ENCODE peak calls at places on chromosomes 2 and 18, in six cellular contexts. One of them, this sample, is unnamed.

GRCh38 chr2:112831380-112831930 is 5.1 kb downstream of the IL1B start:
- DNase-seq in psoas muscle: no peak
- DNase-seq in HepG2: no peak
- DNase-seq in H9: no peak
- DNase-seq in suprapubic skin: no peak
- DNase-seq in SK-N-SH: no peak
- DNase-seq in this sample: no peak

GRCh38 chr2:134218928-134219707 is 34.8 kb upstream of the MGAT5 start:
- DNase-seq in SK-N-SH: no peak
- DNase-seq in suprapubic skin: no peak
- DNase-seq in H9: no peak
- DNase-seq in psoas muscle: no peak
- DNase-seq in HepG2: no peak
- DNase-seq in this sample: no peak

GRCh38 chr2:238857929-238858328 is 10.0 kb downstream of the TWIST2 start:
- DNase-seq in H9: no peak
- DNase-seq in suprapubic skin: no peak
- DNase-seq in SK-N-SH: no peak
- DNase-seq in psoas muscle: no peak
- DNase-seq in HepG2: no peak
- DNase-seq in this sample: no peak

GRCh38 chr18:54163458-54163857 is 61.0 kb downstream of the MBD2 start:
- DNase-seq in H9: no peak
- DNase-seq in suprapubic skin: no peak
- DNase-seq in HepG2: no peak
- DNase-seq in SK-N-SH: no peak
- DNase-seq in psoas muscle: no peak
- DNase-seq in this sample: peak

GRCh38 chr2:12070581-12070980 is 324.1 kb downstream of the LPIN1 start:
- DNase-seq in HepG2: no peak
- DNase-seq in SK-N-SH: no peak
- DNase-seq in H9: no peak
- DNase-seq in psoas muscle: no peak
- DNase-seq in suprapubic skin: no peak
- DNase-seq in this sample: no peak

GRCh38 chr2:98807221-98807620 is 76.3 kb upstream of the MGAT4A start:
- DNase-seq in SK-N-SH: no peak
- DNase-seq in H9: no peak
- DNase-seq in suprapubic skin: no peak
- DNase-seq in HepG2: no peak
- DNase-seq in psoas muscle: no peak
- DNase-seq in this sample: no peak

GRCh38 chr2:109702250-109702985 is 88.3 kb downstream of the SOWAHC start:
- DNase-seq in SK-N-SH: no peak
- DNase-seq in HepG2: no peak
- DNase-seq in psoas muscle: no peak
- DNase-seq in suprapubic skin: no peak
- DNase-seq in H9: no peak
- DNase-seq in this sample: peak

GRCh38 chr2:175170679-175171304 is 2.8 kb upstream of the ATF2 start:
- DNase-seq in H9: no peak
- DNase-seq in SK-N-SH: no peak
- DNase-seq in psoas muscle: no peak
- DNase-seq in suprapubic skin: no peak
- DNase-seq in HepG2: no peak
- DNase-seq in this sample: no peak

GRCh38 chr2:166539340-166540162 is 45.5 kb upstream of the SCN7A start:
- DNase-seq in HepG2: peak
- DNase-seq in SK-N-SH: peak
- DNase-seq in suprapubic skin: no peak
- DNase-seq in H9: peak
- DNase-seq in psoas muscle: no peak
- DNase-seq in this sample: peak

GRCh38 chr2:228827056-228827455 is 444.0 kb downstream of the PID1 start:
- DNase-seq in SK-N-SH: peak
- DNase-seq in HepG2: no peak
- DNase-seq in H9: no peak
- DNase-seq in suprapubic skin: no peak
- DNase-seq in psoas muscle: no peak
- DNase-seq in this sample: peak

GRCh38 chr2:170238776-170239175 is 60.8 kb downstream of the MYO3B start:
- DNase-seq in HepG2: peak
- DNase-seq in SK-N-SH: no peak
- DNase-seq in suprapubic skin: no peak
- DNase-seq in H9: no peak
- DNase-seq in psoas muscle: no peak
- DNase-seq in this sample: no peak

GRCh38 chr2:217980036-217980435 is 22.8 kb downstream of the TNS1 start:
- DNase-seq in SK-N-SH: no peak
- DNase-seq in psoas muscle: peak
- DNase-seq in H9: no peak
- DNase-seq in suprapubic skin: peak
- DNase-seq in HepG2: no peak
- DNase-seq in this sample: no peak

GRCh38 chr18:79393626-79394401 is 1.9 kb upstream of the NFATC1 start:
- DNase-seq in psoas muscle: peak
- DNase-seq in H9: peak
- DNase-seq in SK-N-SH: peak
- DNase-seq in HepG2: peak
- DNase-seq in suprapubic skin: peak
- DNase-seq in this sample: peak

GRCh38 chr18:48485828-48486405 is 52.9 kb upstream of the CTIF start:
- DNase-seq in HepG2: peak
- DNase-seq in H9: no peak
- DNase-seq in suprapubic skin: no peak
- DNase-seq in SK-N-SH: no peak
- DNase-seq in psoas muscle: no peak
- DNase-seq in this sample: no peak

GRCh38 chr2:126771501-126772195 is 115.7 kb downstream of the GYPC start:
- DNase-seq in psoas muscle: no peak
- DNase-seq in SK-N-SH: no peak
- DNase-seq in suprapubic skin: peak
- DNase-seq in H9: peak
- DNase-seq in HepG2: no peak
- DNase-seq in this sample: no peak

GRCh38 chr2:33372940-33373553 is 103.4 kb upstream of the RASGRP3 start:
- DNase-seq in HepG2: peak
- DNase-seq in SK-N-SH: peak
- DNase-seq in suprapubic skin: no peak
- DNase-seq in H9: no peak
- DNase-seq in psoas muscle: no peak
- DNase-seq in this sample: peak

GRCh38 chr18:55998071-55998522 is 410.1 kb upstream of the TCF4 start:
- DNase-seq in suprapubic skin: no peak
- DNase-seq in H9: peak
- DNase-seq in HepG2: no peak
- DNase-seq in psoas muscle: no peak
- DNase-seq in SK-N-SH: peak
- DNase-seq in this sample: peak

GRCh38 chr2:55957142-55957541 is 33.6 kb upstream of the EFEMP1 start:
- DNase-seq in SK-N-SH: no peak
- DNase-seq in H9: no peak
- DNase-seq in HepG2: no peak
- DNase-seq in suprapubic skin: no peak
- DNase-seq in psoas muscle: no peak
- DNase-seq in this sample: no peak

GRCh38 chr2:157480182-157480961 is 36.5 kb upstream of the CYTIP start:
- DNase-seq in suprapubic skin: peak
- DNase-seq in H9: no peak
- DNase-seq in HepG2: no peak
- DNase-seq in psoas muscle: peak
- DNase-seq in SK-N-SH: no peak
- DNase-seq in this sample: no peak

GRCh38 chr2:121640380-121641326 is 8.6 kb downstream of the CLASP1 start:
- DNase-seq in HepG2: peak
- DNase-seq in H9: no peak
- DNase-seq in SK-N-SH: no peak
- DNase-seq in psoas muscle: no peak
- DNase-seq in suprapubic skin: no peak
- DNase-seq in this sample: no peak

GRCh38 chr2:196195758-196196157 is 24.4 kb upstream of the STK17B start:
- DNase-seq in SK-N-SH: no peak
- DNase-seq in H9: no peak
- DNase-seq in HepG2: no peak
- DNase-seq in suprapubic skin: no peak
- DNase-seq in psoas muscle: no peak
- DNase-seq in this sample: no peak

DNA sequence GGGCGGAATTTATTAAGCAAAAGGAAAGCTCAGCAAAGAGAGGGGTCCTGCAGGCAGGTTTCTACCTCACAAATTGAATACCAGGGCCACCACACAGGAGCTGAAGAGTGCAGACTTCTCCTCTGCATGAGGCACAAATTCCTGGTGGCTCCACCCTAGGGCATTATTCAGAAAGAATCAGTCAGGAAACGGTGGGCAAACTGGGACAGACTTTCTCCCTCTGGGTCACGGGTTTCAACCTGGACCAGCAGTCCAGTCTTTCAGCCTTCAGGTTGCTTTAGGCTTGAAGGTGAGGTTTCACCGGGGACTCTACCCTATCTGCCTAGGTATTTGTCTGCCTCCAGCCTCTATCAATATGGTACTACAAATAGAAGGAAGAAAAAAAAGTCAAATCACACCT is 41.8 kb downstream of the ACSL3 start:
- DNase-seq in SK-N-SH: no peak
- DNase-seq in HepG2: no peak
- DNase-seq in H9: no peak
- DNase-seq in psoas muscle: no peak
- DNase-seq in suprapubic skin: no peak
- DNase-seq in this sample: no peak
- H3K27ac ChIP-seq in SK-N-SH: no peak
- H3K27ac ChIP-seq in HepG2: peak
- H3K27ac ChIP-seq in H9: no peak
- H3K27ac ChIP-seq in psoas muscle: no peak
- H3K27ac ChIP-seq in suprapubic skin: no peak
- H3K27ac ChIP-seq in this sample: no peak

GRCh38 chr2:714005-714741 is 37.0 kb upstream of the TMEM18 start:
- DNase-seq in H9: no peak
- DNase-seq in SK-N-SH: peak
- DNase-seq in HepG2: peak
- DNase-seq in psoas muscle: no peak
- DNase-seq in suprapubic skin: no peak
- DNase-seq in this sample: no peak

GRCh38 chr2:715038-715437 is 37.8 kb upstream of the TMEM18 start:
- DNase-seq in suprapubic skin: no peak
- DNase-seq in SK-N-SH: no peak
- DNase-seq in psoas muscle: no peak
- DNase-seq in H9: no peak
- DNase-seq in HepG2: no peak
- DNase-seq in this sample: no peak

GRCh38 chr2:719191-719590 is 42.0 kb upstream of the TMEM18 start:
- DNase-seq in psoas muscle: no peak
- DNase-seq in SK-N-SH: no peak
- DNase-seq in suprapubic skin: no peak
- DNase-seq in H9: no peak
- DNase-seq in HepG2: no peak
- DNase-seq in this sample: no peak

GRCh38 chr2:719734-720133 is 42.5 kb upstream of the TMEM18 start:
- DNase-seq in psoas muscle: no peak
- DNase-seq in suprapubic skin: no peak
- DNase-seq in H9: no peak
- DNase-seq in SK-N-SH: no peak
- DNase-seq in HepG2: no peak
- DNase-seq in this sample: no peak

DNA sequence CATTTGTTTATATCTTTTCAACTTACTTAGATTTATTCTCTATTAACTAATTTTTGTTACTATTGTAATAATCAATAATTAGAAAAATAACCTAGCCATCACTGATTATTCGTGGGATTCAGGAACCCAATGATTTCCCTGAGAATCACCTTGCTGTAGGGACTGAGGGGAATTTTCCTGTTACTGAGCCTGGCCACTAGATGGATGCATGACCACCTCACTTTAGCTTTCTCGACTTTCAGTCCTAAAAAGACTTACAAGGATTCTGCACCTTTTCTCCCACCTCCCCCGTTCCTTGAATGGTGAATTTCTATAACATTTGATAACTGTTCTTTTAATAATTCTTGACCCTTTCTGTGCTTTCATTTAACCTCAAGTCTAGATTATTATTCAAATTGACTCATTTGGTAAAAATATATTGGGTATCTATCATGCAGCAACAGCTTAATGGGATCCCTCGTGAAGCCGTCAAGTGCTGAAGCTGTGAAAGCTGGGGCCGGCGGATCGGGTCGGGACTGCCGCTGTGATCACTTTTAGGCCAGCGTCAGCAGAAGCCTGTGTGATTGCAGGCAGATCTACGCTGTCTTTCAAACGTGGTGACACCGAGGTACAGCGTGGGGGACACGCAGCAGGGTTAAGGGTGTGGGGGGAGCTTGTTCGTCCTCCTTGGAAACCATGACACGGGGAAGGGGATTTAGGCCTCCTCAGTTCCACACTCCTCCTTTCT is 38.8 kb upstream of the TMEM18 start:
- DNase-seq in suprapubic skin: no peak
- DNase-seq in H9: no peak
- DNase-seq in SK-N-SH: peak
- DNase-seq in psoas muscle: no peak
- DNase-seq in HepG2: no peak
- DNase-seq in this sample: no peak
- TF ChIP-seq CTCF in suprapubic skin: no peak
- TF ChIP-seq CTCF in H9: peak
- TF ChIP-seq CTCF in SK-N-SH: peak
- TF ChIP-seq CTCF in psoas muscle: no peak
- TF ChIP-seq CTCF in HepG2: peak
- TF ChIP-seq CTCF in this sample: peak

GRCh38 chr2:76672798-76673197 is 849.4 kb downstream of the LRRTM4 start:
- DNase-seq in H9: no peak
- DNase-seq in psoas muscle: no peak
- DNase-seq in SK-N-SH: no peak
- DNase-seq in HepG2: no peak
- DNase-seq in suprapubic skin: no peak
- DNase-seq in this sample: no peak

GRCh38 chr2:76667764-76668163 is 854.4 kb downstream of the LRRTM4 start:
- DNase-seq in H9: no peak
- DNase-seq in HepG2: no peak
- DNase-seq in SK-N-SH: peak
- DNase-seq in psoas muscle: no peak
- DNase-seq in suprapubic skin: no peak
- DNase-seq in this sample: no peak
- H3K27ac ChIP-seq in H9: no peak
- H3K27ac ChIP-seq in HepG2: no peak
- H3K27ac ChIP-seq in SK-N-SH: no peak
- H3K27ac ChIP-seq in psoas muscle: no peak
- H3K27ac ChIP-seq in suprapubic skin: no peak
- H3K27ac ChIP-seq in this sample: no peak

GRCh38 chr2:197368412-197368811 is 57.8 kb upstream of the ANKRD44 start:
- DNase-seq in psoas muscle: no peak
- DNase-seq in suprapubic skin: no peak
- DNase-seq in SK-N-SH: no peak
- DNase-seq in HepG2: no peak
- DNase-seq in H9: no peak
- DNase-seq in this sample: no peak
- TF ChIP-seq CTCF in psoas muscle: no peak
- TF ChIP-seq CTCF in suprapubic skin: no peak
- TF ChIP-seq CTCF in SK-N-SH: no peak
- TF ChIP-seq CTCF in HepG2: no peak
- TF ChIP-seq CTCF in H9: no peak
- TF ChIP-seq CTCF in this sample: no peak

This sample was measured in foreskin keratinocyte.